ENCODE peak calls at places on chromosomes 5 and 9, in nine cellular contexts. X is psoas muscle, J is mammary epithelial cell, N is lower lobe of right lung, I is thyroid gland, F is H1, T is lung, W is neural progenitor cell, G is heart left ventricle. U is an unnamed sample. For H3K4me1, the result is how much of the 10 kb centered on the place peaks cover.

GRCh38 chr9:89441655-89441970 is 56.3 kb downstream of the SEMA4D start:
- DNase-seq in F (no peak), X (no peak), T (no peak), N (no peak), W (no peak), J (no peak), I (no peak), G (no peak), U (no peak)

GRCh38 chr9:115743709-115744605 is 409.6 kb upstream of the PAPPA start:
- DNase-seq in N (no peak), I (no peak), G (no peak), F (no peak), T (no peak), X (no peak), W (no peak), J (no peak), U (no peak)

GRCh38 chr5:66232701-66233100 is 88.6 kb downstream of the SREK1 start:
- DNase-seq in G (no peak), I (no peak), F (no peak), W (no peak), N (no peak), J (no peak), T (no peak), X (no peak), U (no peak)

GRCh38 chr5:103582364-103582763 is 19.8 kb upstream of the NUDT12 start:
- DNase-seq in J (peak), G (no peak), X (no peak), F (no peak), T (no peak), W (peak), N (no peak), I (peak), U (peak)

GRCh38 chr5:158436271-158437065 is 577.5 kb upstream of the CLINT1 start:
- DNase-seq in W (no peak), G (no peak), X (no peak), I (no peak), F (no peak), T (no peak), J (no peak), N (no peak), U (no peak)

GRCh38 chr5:131984945-131985665 is 26.4 kb downstream of the ACSL6 start:
- DNase-seq in W (no peak), X (no peak), F (no peak), T (no peak), N (peak), G (no peak), J (no peak), I (no peak), U (peak)

GRCh38 chr9:34514401-34514800 is 8.4 kb downstream of the ENHO start:
- DNase-seq in F (no peak), W (no peak), T (no peak), I (no peak), N (no peak), G (no peak), X (no peak), J (no peak), U (no peak)

GRCh38 chr9:136567651-136568287 is 21.9 kb upstream of the NOTCH1 start:
- DNase-seq in G (peak), F (no peak), T (peak), W (peak), J (peak), I (peak), N (no peak), X (peak), U (no peak)

DNA sequence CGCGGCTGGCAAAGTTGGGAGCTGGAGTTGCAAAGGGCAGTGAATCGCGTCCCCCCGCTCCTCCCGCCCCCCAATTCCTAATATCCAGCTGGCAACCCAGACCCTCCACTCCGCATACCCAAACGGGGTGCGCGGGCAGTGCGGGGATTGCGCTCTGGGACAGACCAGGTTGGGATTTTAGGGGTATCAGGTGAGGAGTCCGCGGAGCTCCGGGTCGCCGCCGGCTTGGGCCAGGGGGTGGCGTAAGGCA is 553 bp downstream of the IQGAP2 start:
- DNase-seq in T (no peak), G (peak), J (no peak), W (no peak), N (no peak), I (no peak), F (no peak), X (no peak), U (no peak)
- TF ChIP-seq CTCF in T (no peak), G (no peak), J (no peak), W (peak), N (peak), I (peak), F (peak), X (no peak), U (no peak)

GRCh38 chr9:133657120-133657661 is 21.0 kb downstream of the DBH start:
- DNase-seq in F (no peak), W (no peak), I (peak), N (peak), X (no peak), J (no peak), T (no peak), G (no peak), U (no peak)
- H3K4me3 ChIP-seq in F (no peak), W (no peak), I (no peak), N (no peak), X (no peak), J (no peak), T (no peak), G (no peak), U (no peak)

GRCh38 chr9:27152398-27152715 is 43.3 kb downstream of the TEK start:
- DNase-seq in F (no peak), I (no peak), G (no peak), J (no peak), T (no peak), N (no peak), X (no peak), W (no peak), U (no peak)

GRCh38 chr9:27150758-27151431 is 41.9 kb downstream of the TEK start:
- DNase-seq in T (no peak), W (no peak), J (no peak), F (no peak), X (no peak), N (no peak), I (no peak), G (no peak), U (no peak)

GRCh38 chr9:27157086-27157485 is 48.1 kb downstream of the TEK start:
- DNase-seq in I (no peak), T (no peak), X (no peak), W (no peak), F (no peak), N (no peak), J (peak), G (no peak), U (no peak)

GRCh38 chr9:27154923-27155322 is 45.9 kb downstream of the TEK start:
- DNase-seq in F (no peak), N (no peak), I (peak), W (no peak), G (no peak), T (peak), X (no peak), J (peak), U (no peak)

DNA sequence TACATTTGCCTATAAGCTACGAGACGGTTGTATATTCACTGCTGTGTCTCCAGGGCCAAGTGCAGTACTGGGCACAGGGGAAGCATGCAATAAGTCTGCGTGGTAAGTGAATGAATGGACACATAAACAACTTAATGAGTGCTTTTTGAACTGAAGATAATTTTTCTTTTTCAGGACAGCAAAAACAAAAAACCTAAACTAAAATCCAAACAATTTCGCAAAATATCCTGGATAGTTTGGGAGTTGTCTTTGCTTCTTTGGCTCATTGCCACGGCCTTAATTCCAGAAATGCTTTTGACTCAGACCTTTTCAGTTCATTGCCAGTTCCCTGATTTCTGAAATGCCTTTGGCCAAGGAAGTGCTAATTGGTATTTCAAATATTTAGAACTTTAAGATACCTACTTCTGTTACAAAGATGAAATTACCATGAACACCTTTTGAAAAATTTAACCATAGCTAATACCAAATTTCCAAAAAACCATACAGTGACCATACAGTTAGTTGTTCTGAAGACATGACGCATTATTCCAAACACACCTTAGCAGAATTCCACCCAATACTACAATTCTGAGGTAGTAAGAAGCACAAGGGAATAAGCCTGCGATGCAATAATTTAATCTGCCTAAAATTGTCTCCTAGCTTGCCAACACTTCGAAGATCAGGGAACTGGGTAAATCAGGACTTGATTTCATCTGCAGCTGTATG is 42.8 kb downstream of the TEK start:
- DNase-seq in W (no peak), T (no peak), N (no peak), F (no peak), J (peak), G (no peak), I (peak), X (no peak), U (no peak)
- H3K4me1 ChIP-seq in W (under half), T (under half), N (under half), F (under half), J (under half), G (under half), I (under half), X (under half), U (under half)

DNA sequence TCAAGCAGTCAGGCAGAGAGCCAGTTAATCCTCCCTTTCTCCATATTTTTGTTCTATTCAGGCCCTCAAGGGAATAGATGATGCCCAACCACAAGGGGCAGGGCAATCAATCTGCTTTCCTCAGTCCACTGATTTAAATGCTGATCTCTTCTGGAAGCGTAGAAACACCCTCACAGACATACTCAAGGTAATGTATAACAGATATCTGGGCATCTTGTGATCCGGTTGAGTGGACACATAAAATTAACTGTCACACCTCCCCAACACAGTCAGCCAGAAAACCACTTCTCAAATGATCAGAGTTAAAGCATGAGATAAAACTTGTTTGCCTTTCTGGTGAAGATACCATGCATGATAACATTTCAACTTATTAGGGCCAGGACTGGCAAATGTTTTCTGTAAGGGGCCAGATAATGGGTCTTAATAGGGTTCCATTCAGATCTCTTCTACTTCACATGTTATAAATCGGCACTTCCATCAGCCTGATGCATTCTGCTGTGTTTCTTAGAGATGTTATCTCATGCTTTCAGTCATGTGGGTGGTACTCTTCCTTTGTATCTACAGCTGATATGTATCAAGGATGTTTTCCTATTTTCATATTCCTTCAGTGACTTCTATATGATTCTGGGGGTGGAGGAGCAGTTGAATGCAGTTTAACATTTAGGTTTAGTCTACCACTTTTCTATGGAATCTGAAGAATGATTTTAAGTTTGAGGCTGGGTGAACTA is 58.9 kb upstream of the CNTLN start:
- DNase-seq in T (no peak), I (no peak), J (no peak), F (no peak), W (no peak), G (no peak), X (no peak), N (no peak), U (no peak)
- TF ChIP-seq CTCF in T (no peak), I (no peak), J (no peak), F (no peak), W (no peak), G (no peak), X (no peak), N (no peak), U (no peak)

DNA sequence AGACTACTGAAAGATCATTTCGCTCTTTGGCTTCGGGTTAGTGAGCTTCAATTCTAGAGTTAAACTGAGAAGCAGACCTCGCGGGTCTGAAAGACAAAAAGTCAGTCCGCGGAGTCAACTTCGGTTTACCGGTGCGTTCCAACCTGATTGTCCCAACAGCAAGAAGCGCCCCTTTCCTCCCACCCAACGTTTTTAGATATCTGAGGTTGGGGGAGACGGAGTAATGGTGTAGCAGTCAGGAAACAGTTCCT is 815 bp upstream of the ISL1 start:
- DNase-seq in W (no peak), N (no peak), F (no peak), X (no peak), T (no peak), J (no peak), G (no peak), I (no peak), U (no peak)
- H3K4me3 ChIP-seq in W (peak), N (peak), F (peak), X (peak), T (no peak), J (no peak), G (peak), I (no peak), U (peak)